ENCODE peak calls at places on chromosomes 11 and 22, in seven cellular contexts. P is non-pigmented ciliary epithelial cell; Q is activated CD4-positive, alpha-beta T cell treated with anti-CD3 and anti-CD28 coated beads, Interleukin-2, amount 50 U/mL, for 4 hours; W is progenitor cell of endocrine pancreas; S is mesendoderm; I is renal cortical epithelial cell; G is IMR-90. D is an unnamed sample.

GRCh38 chr22:39943366-39943765 is 16.8 kb upstream of the TMA7B start:
- DNase-seq in P (no peak), Q (no peak), W (no peak), S (peak), I (no peak), G (no peak), D (no peak)

GRCh38 chr11:32602657-32603410 is 19.2 kb downstream of the EIF3M start:
- DNase-seq in P (no peak), Q (no peak), W (no peak), S (no peak), I (no peak), G (peak), D (no peak)

GRCh38 chr11:48108231-48109045 is 108.2 kb upstream of the OR4B1 start:
- DNase-seq in P (no peak), Q (no peak), W (no peak), S (no peak), I (no peak), G (no peak), D (no peak)

GRCh38 chr11:117143390-117143789 is 697 bp upstream of the PAFAH1B2 start:
- DNase-seq in P (no peak), Q (peak), W (no peak), S (peak), I (peak), G (peak), D (no peak)

GRCh38 chr22:23251445-23252093 is 71.3 kb downstream of the BCR start:
- DNase-seq in P (no peak), Q (no peak), W (no peak), S (peak), I (peak), G (peak), D (no peak)

GRCh38 chr11:46826310-46827044 is 19.6 kb downstream of the CKAP5 start:
- DNase-seq in P (no peak), Q (peak), W (peak), S (peak), I (peak), G (peak), D (peak)

GRCh38 chr11:65856689-65857499 is 1.1 kb downstream of the CFL1 start:
- DNase-seq in P (no peak), Q (peak), W (peak), S (peak), I (peak), G (peak), D (no peak)

GRCh38 chr11:46347637-46348311 is 511 bp downstream of the DGKZ start:
- DNase-seq in P (no peak), Q (no peak), W (no peak), S (no peak), I (no peak), G (no peak), D (no peak)

GRCh38 chr22:24834845-24835570 is 29.0 kb downstream of the SGSM1 start:
- DNase-seq in P (no peak), Q (no peak), W (no peak), S (peak), I (peak), G (peak), D (no peak)